ENCODE peak calls at places on chromosomes 12 and 14, in five cellular contexts. H is OCI-LY7; W is CD8-positive, alpha-beta memory T cell; J is A549; P is A673. N is an unnamed sample. For H3K4me1, the result is how much of the 10 kb centered on the place peaks cover.

GRCh38 chr14:24481622-24482324 is 26.3 kb downstream of the CMA1 start:
- DNase-seq in J (peak), P (peak), W (peak), H (peak), N (peak)

GRCh38 chr12:32671930-32672785 is 6.9 kb upstream of the DNM1L start:
- DNase-seq in H (peak), J (peak), W (no peak), P (peak), N (peak)

GRCh38 chr14:34243001-34243400 is 219.0 kb downstream of the SPTSSA start:
- DNase-seq in W (no peak), J (no peak), H (no peak), P (no peak), N (no peak)

GRCh38 chr12:3607821-3608220 is 116.8 kb downstream of the PRMT8 start:
- DNase-seq in H (no peak), W (no peak), J (no peak), P (no peak), N (no peak)

GRCh38 chr12:65720739-65721138 is 103.5 kb upstream of the HMGA2 start:
- DNase-seq in H (no peak), J (no peak), W (no peak), P (no peak), N (no peak)

GRCh38 chr14:81829447-81829846 is 295.8 kb upstream of the SEL1L start:
- DNase-seq in W (no peak), P (no peak), H (no peak), J (no peak), N (no peak)

GRCh38 chr14:54749727-54750126 is 152.9 kb downstream of the GCH1 start:
- DNase-seq in H (no peak), J (no peak), P (no peak), W (no peak), N (no peak)

GRCh38 chr14:89720741-89721315 is 233.7 kb downstream of the EFCAB11 start:
- DNase-seq in H (peak), P (no peak), W (peak), J (no peak), N (no peak)

GRCh38 chr14:45112886-45113772 is 21.2 kb downstream of the FKBP3 start:
- DNase-seq in H (no peak), J (peak), P (peak), W (no peak), N (no peak)

GRCh38 chr12:84924956-84925355 is 12.4 kb upstream of the SLC6A15 start:
- DNase-seq in W (no peak), H (no peak), P (peak), J (peak), N (no peak)

GRCh38 chr12:27635349-27635972 is 60.8 kb upstream of the REP15 start:
- DNase-seq in P (peak), W (no peak), H (peak), J (peak), N (peak)

GRCh38 chr12:122888232-122888752 is 7.6 kb downstream of the VPS37B start:
- DNase-seq in W (peak), J (peak), P (peak), H (peak), N (peak)

GRCh38 chr12:32891526-32891925 is 5.1 kb downstream of the PKP2 start:
- DNase-seq in P (no peak), J (no peak), H (no peak), W (no peak), N (no peak)

GRCh38 chr12:68264864-68265256 is 11.5 kb upstream of the IL22 start:
- DNase-seq in W (no peak), H (no peak), P (no peak), J (no peak), N (no peak)

GRCh38 chr14:95597784-95598204 is 62.9 kb downstream of the GLRX5 start:
- DNase-seq in J (no peak), H (no peak), W (no peak), P (peak), N (peak)

GRCh38 chr12:114408881-114409795 is 3.2 kb upstream of the TBX5 start:
- DNase-seq in P (peak), J (no peak), W (no peak), H (no peak), N (no peak)

GRCh38 chr12:64674367-64674922 is 64.2 kb downstream of the RASSF3 start:
- DNase-seq in P (no peak), J (no peak), H (peak), W (peak), N (no peak)

GRCh38 chr14:92906420-92906819 is 16.5 kb upstream of the CHGA start:
- DNase-seq in P (no peak), W (no peak), H (no peak), J (no peak), N (no peak)

GRCh38 chr14:55221186-55221585 is 29.8 kb upstream of the DLGAP5 start:
- DNase-seq in W (no peak), P (no peak), J (no peak), H (no peak), N (no peak)

GRCh38 chr12:6752181-6752930 is 585 bp downstream of the MLF2 start:
- DNase-seq in W (no peak), P (peak), H (peak), J (peak), N (peak)

GRCh38 chr12:81347404-81347803 is 269.5 kb downstream of the ACSS3 start:
- DNase-seq in W (no peak), J (no peak), H (no peak), P (no peak), N (peak)

GRCh38 chr12:115378296-115378695 is 694.3 kb upstream of the TBX3 start:
- DNase-seq in P (no peak), J (no peak), W (no peak), H (no peak), N (no peak)

GRCh38 chr14:96803958-96804357 is 6.8 kb downstream of the VRK1 start:
- DNase-seq in W (no peak), P (no peak), H (no peak), J (no peak), N (no peak)

GRCh38 chr12:75269209-75269608 is 59.6 kb upstream of the KCNC2 start:
- DNase-seq in H (no peak), P (no peak), J (no peak), W (no peak), N (no peak)

GRCh38 chr14:104810316-104810715 is 9.4 kb downstream of the ZBTB42 start:
- DNase-seq in J (no peak), H (no peak), W (no peak), P (no peak), N (no peak)

GRCh38 chr14:105456736-105457703 is 17.6 kb upstream of the CRIP2 start:
- DNase-seq in J (peak), H (no peak), W (no peak), P (no peak), N (no peak)

GRCh38 chr14:35390577-35391387 is 13.8 kb downstream of the NFKBIA start:
- DNase-seq in W (no peak), J (no peak), P (peak), H (no peak), N (no peak)

GRCh38 chr12:6333566-6333965 is 8.3 kb downstream of the TNFRSF1A start:
- DNase-seq in W (no peak), H (no peak), P (no peak), J (no peak), N (no peak)

GRCh38 chr12:98074286-98074685 is 441.1 kb upstream of the TMPO start:
- DNase-seq in W (no peak), J (no peak), P (no peak), H (no peak), N (no peak)

GRCh38 chr12:14767617-14768016 is 35.7 kb downstream of the WBP11 start:
- DNase-seq in W (no peak), J (no peak), P (no peak), H (no peak), N (no peak)
- H3K4me3 ChIP-seq in W (no peak), J (no peak), P (no peak), H (peak), N (no peak)

DNA sequence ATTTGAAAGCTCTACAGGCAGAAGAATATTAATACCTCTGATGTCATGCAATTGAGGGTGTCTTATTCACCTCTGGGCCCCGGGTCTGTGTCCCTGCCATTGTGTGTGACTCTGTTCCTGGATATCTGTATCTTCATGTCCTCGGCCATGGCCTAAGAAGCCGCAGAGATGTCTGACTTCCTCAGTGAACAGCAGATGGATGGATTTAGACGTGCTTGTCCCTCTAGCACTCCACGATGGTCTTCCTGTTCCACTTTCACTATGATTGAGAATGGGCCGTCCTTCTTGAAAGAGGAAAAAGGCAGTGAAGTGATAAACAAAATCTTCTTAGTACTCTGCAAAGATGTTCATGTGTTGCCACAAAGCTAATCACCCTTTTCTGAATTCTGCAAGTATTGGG is 217.4 kb downstream of the SLC41A2 start:
- DNase-seq in P (no peak), W (no peak), J (no peak), H (peak), N (no peak)
- H3K4me1 ChIP-seq in P (under half), W (under half), J (under half), H (under half), N (under half)

DNA sequence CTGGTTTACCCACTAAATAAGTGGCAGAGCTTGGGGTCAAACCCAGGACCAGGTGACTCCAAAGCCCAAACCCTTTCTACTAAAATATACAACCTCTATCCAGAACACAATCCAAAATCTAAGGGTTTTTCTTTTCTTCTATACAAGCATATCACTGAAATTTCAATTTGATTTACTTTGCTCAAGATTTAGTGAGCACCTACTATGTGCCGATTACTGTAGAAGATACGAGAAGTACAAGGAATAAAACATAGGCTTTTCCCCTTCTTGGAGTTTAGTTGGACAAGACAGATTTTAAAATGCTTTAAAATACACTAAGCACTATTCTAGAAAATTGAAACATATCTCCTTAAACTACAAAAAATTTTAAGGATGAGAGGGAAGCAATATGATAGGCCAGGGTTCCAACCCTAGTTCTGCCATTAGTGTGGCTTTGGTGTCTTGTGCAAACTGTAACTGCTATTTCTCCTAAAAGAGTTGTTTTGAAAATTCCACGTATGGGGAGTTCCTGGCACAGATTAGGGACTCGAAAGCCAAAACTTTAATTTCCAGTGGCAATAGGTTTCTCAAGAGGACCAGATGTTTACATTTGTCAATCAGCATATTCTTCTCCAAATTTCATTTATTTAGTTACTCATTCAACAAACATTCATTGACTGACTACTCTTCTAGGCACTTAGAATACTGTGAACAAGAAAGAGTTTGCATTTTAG is 2.6 kb downstream of the L3HYPDH start:
- DNase-seq in J (peak), H (no peak), P (no peak), W (no peak), N (no peak)
- H3K4me3 ChIP-seq in J (peak), H (peak), P (peak), W (no peak), N (no peak)

DNA sequence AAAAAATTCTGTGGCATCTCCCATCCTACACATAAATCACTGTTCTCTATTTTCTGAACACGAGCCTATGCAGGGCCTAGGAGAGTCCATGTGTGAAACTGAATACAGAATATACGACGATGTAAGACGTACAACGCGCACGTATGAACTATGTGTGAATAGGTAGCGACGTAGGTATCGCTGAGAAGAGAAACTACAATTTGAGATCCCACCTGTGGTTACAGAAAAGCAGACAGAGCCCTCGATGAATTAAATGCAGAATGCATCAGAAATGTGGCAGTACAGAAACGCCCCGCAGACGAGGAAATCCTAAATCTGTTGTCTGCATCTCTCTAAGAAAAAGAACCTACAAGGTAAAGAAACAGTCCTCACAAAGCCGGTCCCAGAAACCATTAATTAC is 12.7 kb downstream of the BCL11B start:
- DNase-seq in W (no peak), P (no peak), H (no peak), J (no peak), N (no peak)
- H3K4me1 ChIP-seq in W (half or more), P (half or more), H (under half), J (under half), N (under half)

DNA sequence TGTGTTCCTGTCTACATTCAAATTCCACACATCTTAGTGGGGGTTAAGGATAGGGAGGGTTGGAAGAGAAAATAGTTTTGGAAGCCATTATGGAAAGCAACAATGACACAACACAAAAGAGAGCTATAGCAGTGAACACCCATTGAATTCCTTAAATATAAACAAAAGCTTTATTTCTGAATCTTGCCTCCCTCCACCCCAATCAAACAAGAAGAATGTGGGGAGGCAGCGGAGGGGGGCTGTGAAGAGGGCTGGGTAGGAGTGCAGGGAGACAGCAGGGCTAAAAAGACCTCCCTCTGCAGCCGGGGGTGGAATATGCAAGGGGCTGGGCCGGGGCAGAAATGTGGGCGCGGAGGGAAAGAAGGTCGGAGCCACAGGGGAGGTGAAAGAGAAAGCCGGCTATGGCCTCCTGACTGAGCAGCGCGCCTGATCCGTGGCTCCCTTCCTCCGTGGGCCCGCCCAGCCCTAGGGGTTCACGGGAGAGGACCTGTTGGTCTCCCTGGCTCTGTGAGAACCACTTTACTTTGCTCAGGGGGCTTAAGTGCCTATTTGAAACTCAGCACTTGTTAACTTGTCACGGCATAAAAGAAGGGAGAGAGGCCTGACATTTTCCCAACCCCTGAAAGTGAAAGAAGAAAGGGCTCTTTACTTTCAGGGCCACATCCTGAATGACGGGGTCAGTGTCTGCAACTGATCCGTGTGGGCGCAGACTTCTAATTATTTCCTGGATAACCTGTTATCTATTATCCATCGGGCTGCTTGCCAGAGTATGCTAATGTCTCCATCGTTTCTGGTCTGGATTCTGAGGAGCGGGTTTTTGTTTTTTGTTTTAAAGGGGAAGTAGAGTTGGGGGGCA is 127.3 kb upstream of the MAX start:
- DNase-seq in J (no peak), H (peak), W (no peak), P (peak), N (no peak)
- H3K4me3 ChIP-seq in J (no peak), H (peak), W (peak), P (peak), N (no peak)

GRCh38 chr12:12818693-12819092 is 5.5 kb downstream of the DDX47 start:
- DNase-seq in W (no peak), H (no peak), P (no peak), J (no peak), N (no peak)

GRCh38 chr12:12813120-12814101 is at the start of gene DDX47:
- DNase-seq in P (peak), J (peak), W (peak), H (peak), N (peak)

GRCh38 chr12:12819752-12820311 is 6.7 kb downstream of the DDX47 start:
- DNase-seq in H (no peak), W (no peak), P (no peak), J (peak), N (peak)

GRCh38 chr12:12819221-12819620 is 6.1 kb downstream of the DDX47 start:
- DNase-seq in P (no peak), J (no peak), H (no peak), W (no peak), N (no peak)

GRCh38 chr12:12817611-12818010 is 4.5 kb downstream of the DDX47 start:
- DNase-seq in P (no peak), H (no peak), W (no peak), J (no peak), N (no peak)
- H3K4me1 ChIP-seq in P (under half), H (under half), W (under half), J (half or more), N (half or more)

GRCh38 chr14:23347406-23348296 is 5.0 kb downstream of the SLC22A17 start:
- DNase-seq in H (no peak), J (no peak), W (no peak), P (no peak), N (no peak)

GRCh38 chr14:23348297-23348655 is 4.4 kb downstream of the SLC22A17 start:
- DNase-seq in J (no peak), H (no peak), W (no peak), P (no peak), N (no peak)

GRCh38 chr14:23345987-23346692 is 6.5 kb downstream of the SLC22A17 start:
- DNase-seq in P (no peak), J (no peak), W (no peak), H (no peak), N (no peak)

GRCh38 chr14:23344481-23344880 is 8.2 kb downstream of the SLC22A17 start:
- DNase-seq in W (no peak), P (no peak), J (no peak), H (no peak), N (no peak)

GRCh38 chr14:23346693-23347405 is 5.8 kb downstream of the SLC22A17 start:
- DNase-seq in W (no peak), H (no peak), P (no peak), J (no peak), N (no peak)
- H3K4me3 ChIP-seq in W (no peak), H (no peak), P (no peak), J (no peak), N (no peak)

DNA sequence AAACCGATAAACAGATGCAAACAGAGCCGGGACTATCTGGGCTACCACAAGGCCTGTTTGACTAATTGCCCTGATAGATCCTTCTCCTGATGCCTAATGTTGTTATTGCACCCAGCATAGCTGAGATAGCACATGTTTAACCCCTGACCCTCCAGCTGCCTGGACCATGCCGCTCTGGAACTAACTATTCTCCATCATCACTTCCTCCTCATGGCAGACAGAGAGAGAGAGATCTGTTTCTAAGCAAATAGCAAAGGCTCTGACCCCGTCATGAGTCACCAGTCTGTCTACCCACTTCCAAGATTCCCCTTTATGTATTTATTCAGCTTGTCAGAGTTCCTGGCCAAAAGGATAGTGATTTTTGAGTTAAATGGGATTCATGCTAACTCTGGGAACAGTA is 58.2 kb upstream of the FLRT2 start:
- DNase-seq in J (peak), W (no peak), P (peak), H (no peak), N (peak)
- H3K4me1 ChIP-seq in J (half or more), W (under half), P (under half), H (under half), N (under half)

DNA sequence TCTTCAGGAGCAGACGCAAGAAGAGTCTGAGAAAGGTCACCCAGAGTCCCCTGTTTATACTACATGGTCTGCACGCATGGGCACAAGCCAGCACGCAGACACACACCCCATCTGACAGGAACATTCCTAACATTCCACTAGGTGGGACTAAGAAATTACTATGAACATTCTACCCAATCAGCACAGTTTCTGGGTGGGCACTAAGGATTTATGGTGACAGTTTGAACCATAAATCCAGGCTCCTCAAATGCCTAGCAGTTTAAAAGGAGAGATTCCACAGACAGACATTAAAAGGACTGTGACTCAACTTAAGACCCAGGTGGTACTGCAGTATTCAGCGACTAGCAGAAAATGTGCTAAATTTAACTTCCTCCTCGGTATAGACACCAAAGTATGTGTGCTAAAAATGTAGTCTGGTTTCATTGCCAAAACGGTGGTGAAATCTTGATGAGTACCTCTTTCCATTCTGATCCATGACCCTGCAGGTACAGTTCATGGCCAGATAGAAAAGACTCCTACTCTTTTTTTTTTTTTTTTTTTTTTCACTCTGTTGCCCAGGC is 16.2 kb downstream of the ABHD4 start:
- DNase-seq in H (peak), P (peak), W (no peak), J (peak), N (peak)
- H3K4me3 ChIP-seq in H (no peak), P (no peak), W (no peak), J (no peak), N (no peak)

GRCh38 chr14:68950111-68950510 is 29.0 kb downstream of the ACTN1 start:
- DNase-seq in W (no peak), J (peak), H (no peak), P (peak), N (no peak)
- H3K4me1 ChIP-seq in W (half or more), J (half or more), H (under half), P (half or more), N (under half)